ENCODE peak calls at places on chromosomes 6 and 20, in nine cellular contexts. T is EL, M is cardiac fibroblast, O is NAMALWA, Q is epithelial cell of esophagus, W is NCI-H1092 treated with DMSO at 0.1 percent for 48 hours, H is substantia nigra, Y is Panc1, E is iPS-NIHi11. K is an unnamed sample.

GRCh38 chr6:52390361-52390727 is 28.4 kb downstream of the PAQR8 start:
- DNase-seq in E (no peak), T (peak), M (peak), O (peak), Y (no peak), Q (peak), W (peak), H (no peak), K (no peak)

GRCh38 chr6:148436466-148436865 is 93.8 kb downstream of the SASH1 start:
- DNase-seq in Q (no peak), Y (no peak), E (no peak), M (no peak), H (no peak), T (no peak), O (no peak), W (no peak), K (no peak)

GRCh38 chr20:53639128-53639527 is 45.5 kb upstream of the ZNF217 start:
- DNase-seq in M (no peak), Y (no peak), O (no peak), T (no peak), W (no peak), E (no peak), Q (no peak), H (no peak), K (no peak)

GRCh38 chr20:32017711-32018251 is 7.5 kb downstream of the CCM2L start:
- DNase-seq in H (no peak), E (peak), Q (peak), Y (no peak), W (peak), T (no peak), O (peak), M (no peak), K (no peak)

GRCh38 chr6:142013286-142013685 is 119.4 kb upstream of the GJE1 start:
- DNase-seq in O (no peak), Q (peak), W (no peak), E (no peak), M (peak), T (peak), H (no peak), Y (no peak), K (no peak)

GRCh38 chr6:84458271-84458670 is 230.8 kb upstream of the CEP162 start:
- DNase-seq in H (no peak), T (no peak), W (no peak), Q (no peak), M (no peak), Y (no peak), O (no peak), E (no peak), K (no peak)

GRCh38 chr6:10391799-10392198 is 23.1 kb downstream of the TFAP2A start:
- DNase-seq in M (no peak), W (no peak), T (no peak), O (no peak), Y (no peak), H (no peak), Q (no peak), E (no peak), K (no peak)

GRCh38 chr6:16741112-16742016 is 19.9 kb downstream of the ATXN1 start:
- DNase-seq in T (peak), O (no peak), H (no peak), W (no peak), M (peak), Y (no peak), Q (peak), E (no peak), K (no peak)

GRCh38 chr6:121691126-121691540 is 255.7 kb downstream of the GJA1 start:
- DNase-seq in W (no peak), O (no peak), M (no peak), Q (no peak), T (peak), E (no peak), Y (no peak), H (no peak), K (no peak)

GRCh38 chr6:143542915-143543314 is 31.4 kb upstream of the FUCA2 start:
- DNase-seq in Q (peak), T (peak), W (no peak), O (no peak), Y (no peak), H (no peak), M (no peak), E (no peak), K (no peak)

GRCh38 chr6:170250451-170250850 is 40.4 kb downstream of the DLL1 start:
- DNase-seq in T (no peak), M (no peak), E (no peak), W (no peak), Q (no peak), O (no peak), H (no peak), Y (no peak), K (no peak)

GRCh38 chr6:33861722-33862121 is 57.9 kb upstream of the MLN start:
- DNase-seq in O (no peak), T (no peak), Y (no peak), M (no peak), Q (no peak), H (no peak), E (no peak), W (no peak), K (no peak)

GRCh38 chr20:24098886-24099285 is 110.3 kb upstream of the GGTLC1 start:
- DNase-seq in O (no peak), H (no peak), M (peak), Q (peak), Y (no peak), T (no peak), E (no peak), W (no peak), K (no peak)

GRCh38 chr20:21047981-21048380 is 58.2 kb downstream of the LINC00237 start:
- DNase-seq in O (no peak), E (no peak), M (no peak), T (no peak), Q (peak), W (no peak), H (no peak), Y (no peak), K (no peak)

GRCh38 chr20:3706774-3707507 is 5.5 kb downstream of the SIGLEC1 start:
- DNase-seq in M (peak), Q (peak), H (peak), E (no peak), T (peak), Y (no peak), O (no peak), W (no peak), K (no peak)

GRCh38 chr6:42197574-42198362 is 3.0 kb upstream of the GUCA1B start:
- DNase-seq in W (no peak), Y (no peak), H (no peak), Q (peak), E (no peak), T (peak), M (peak), O (no peak), K (no peak)

GRCh38 chr6:40960784-40961430 is 78.1 kb downstream of the UNC5CL start:
- DNase-seq in Q (peak), W (peak), T (no peak), M (no peak), Y (no peak), H (no peak), E (no peak), O (no peak), K (no peak)